ENCODE peak calls at places on chromosomes 4 and X, in nine cellular contexts. One of them, this sample, is unnamed.

GRCh38 chr4:71004281-71004851 is 10.9 kb downstream of the DCK start:
- DNase-seq in SJSA1: no peak
- DNase-seq in neural crest cell: no peak
- DNase-seq in nephron progenitor cell: peak; percentile 11
- DNase-seq in caudate nucleus: no peak
- DNase-seq in activated CD8-positive, alpha-beta memory T cell treated with anti-CD3 and anti-CD28 coated beads, Interleukin-2, amount 50 U/mL, for 48 hours: peak; percentile 70
- DNase-seq in upper lobe of left lung: no peak
- DNase-seq in MCF 10A: no peak
- DNase-seq in GM04504: no peak
- DNase-seq in this sample: no peak

GRCh38 chr4:110641218-110641617 is 18.3 kb upstream of the PITX2 start:
- DNase-seq in SJSA1: no peak
- DNase-seq in neural crest cell: no peak
- DNase-seq in nephron progenitor cell: no peak
- DNase-seq in caudate nucleus: no peak
- DNase-seq in activated CD8-positive, alpha-beta memory T cell treated with anti-CD3 and anti-CD28 coated beads, Interleukin-2, amount 50 U/mL, for 48 hours: no peak
- DNase-seq in upper lobe of left lung: no peak
- DNase-seq in MCF 10A: no peak
- DNase-seq in GM04504: no peak
- DNase-seq in this sample: no peak

GRCh38 chrX:148371251-148371650 is 129.2 kb upstream of the AFF2 start:
- DNase-seq in SJSA1: no peak
- DNase-seq in neural crest cell: no peak
- DNase-seq in nephron progenitor cell: no peak
- DNase-seq in caudate nucleus: no peak
- DNase-seq in activated CD8-positive, alpha-beta memory T cell treated with anti-CD3 and anti-CD28 coated beads, Interleukin-2, amount 50 U/mL, for 48 hours: no peak
- DNase-seq in upper lobe of left lung: no peak
- DNase-seq in MCF 10A: no peak
- DNase-seq in GM04504: no peak
- DNase-seq in this sample: no peak

GRCh38 chrX:136689441-136689840 is 41.5 kb downstream of the CD40LG start:
- DNase-seq in SJSA1: no peak
- DNase-seq in neural crest cell: no peak
- DNase-seq in nephron progenitor cell: no peak
- DNase-seq in caudate nucleus: no peak
- DNase-seq in activated CD8-positive, alpha-beta memory T cell treated with anti-CD3 and anti-CD28 coated beads, Interleukin-2, amount 50 U/mL, for 48 hours: no peak
- DNase-seq in upper lobe of left lung: no peak
- DNase-seq in MCF 10A: no peak
- DNase-seq in GM04504: no peak
- DNase-seq in this sample: no peak

GRCh38 chr4:8199594-8200301 is 658 bp downstream of the SH3TC1 start:
- DNase-seq in SJSA1: no peak
- DNase-seq in neural crest cell: no peak
- DNase-seq in nephron progenitor cell: no peak
- DNase-seq in caudate nucleus: no peak
- DNase-seq in activated CD8-positive, alpha-beta memory T cell treated with anti-CD3 and anti-CD28 coated beads, Interleukin-2, amount 50 U/mL, for 48 hours: no peak
- DNase-seq in upper lobe of left lung: no peak
- DNase-seq in MCF 10A: no peak
- DNase-seq in GM04504: no peak
- DNase-seq in this sample: no peak

GRCh38 chr4:52987401-52988056 is 125.4 kb downstream of the RASL11B start:
- DNase-seq in SJSA1: no peak
- DNase-seq in neural crest cell: no peak
- DNase-seq in nephron progenitor cell: no peak
- DNase-seq in caudate nucleus: no peak
- DNase-seq in activated CD8-positive, alpha-beta memory T cell treated with anti-CD3 and anti-CD28 coated beads, Interleukin-2, amount 50 U/mL, for 48 hours: no peak
- DNase-seq in upper lobe of left lung: no peak
- DNase-seq in MCF 10A: no peak
- DNase-seq in GM04504: no peak
- DNase-seq in this sample: no peak

GRCh38 chr4:6308890-6309643 is 39.4 kb downstream of the WFS1 start:
- DNase-seq in SJSA1: no peak
- DNase-seq in neural crest cell: peak; percentile 18
- DNase-seq in nephron progenitor cell: peak; percentile 62
- DNase-seq in caudate nucleus: no peak
- DNase-seq in activated CD8-positive, alpha-beta memory T cell treated with anti-CD3 and anti-CD28 coated beads, Interleukin-2, amount 50 U/mL, for 48 hours: peak; percentile 58
- DNase-seq in upper lobe of left lung: no peak
- DNase-seq in MCF 10A: no peak
- DNase-seq in GM04504: no peak
- DNase-seq in this sample: no peak

GRCh38 chrX:22109442-22109841 is 77.3 kb downstream of the PHEX start:
- DNase-seq in SJSA1: no peak
- DNase-seq in neural crest cell: no peak
- DNase-seq in nephron progenitor cell: no peak
- DNase-seq in caudate nucleus: no peak
- DNase-seq in activated CD8-positive, alpha-beta memory T cell treated with anti-CD3 and anti-CD28 coated beads, Interleukin-2, amount 50 U/mL, for 48 hours: no peak
- DNase-seq in upper lobe of left lung: no peak
- DNase-seq in MCF 10A: no peak
- DNase-seq in GM04504: peak; percentile 46
- DNase-seq in this sample: peak; percentile 74

GRCh38 chr4:38842998-38843397 is 13.6 kb downstream of the TLR6 start:
- DNase-seq in SJSA1: no peak
- DNase-seq in neural crest cell: no peak
- DNase-seq in nephron progenitor cell: no peak
- DNase-seq in caudate nucleus: no peak
- DNase-seq in activated CD8-positive, alpha-beta memory T cell treated with anti-CD3 and anti-CD28 coated beads, Interleukin-2, amount 50 U/mL, for 48 hours: no peak
- DNase-seq in upper lobe of left lung: no peak
- DNase-seq in MCF 10A: no peak
- DNase-seq in GM04504: no peak
- DNase-seq in this sample: no peak

GRCh38 chr4:88618782-88619485 is 26.7 kb downstream of the HERC3 start:
- DNase-seq in SJSA1: no peak
- DNase-seq in neural crest cell: no peak
- DNase-seq in nephron progenitor cell: no peak
- DNase-seq in caudate nucleus: no peak
- DNase-seq in activated CD8-positive, alpha-beta memory T cell treated with anti-CD3 and anti-CD28 coated beads, Interleukin-2, amount 50 U/mL, for 48 hours: no peak
- DNase-seq in upper lobe of left lung: no peak
- DNase-seq in MCF 10A: no peak
- DNase-seq in GM04504: no peak
- DNase-seq in this sample: no peak

GRCh38 chrX:140775211-140775610 is 65.7 kb downstream of the LINC00632 start:
- DNase-seq in SJSA1: no peak
- DNase-seq in neural crest cell: no peak
- DNase-seq in nephron progenitor cell: no peak
- DNase-seq in caudate nucleus: no peak
- DNase-seq in activated CD8-positive, alpha-beta memory T cell treated with anti-CD3 and anti-CD28 coated beads, Interleukin-2, amount 50 U/mL, for 48 hours: no peak
- DNase-seq in upper lobe of left lung: no peak
- DNase-seq in MCF 10A: no peak
- DNase-seq in GM04504: no peak
- DNase-seq in this sample: no peak

GRCh38 chr4:84530871-84531270 is 31.8 kb upstream of the NKX6-1 start:
- DNase-seq in SJSA1: no peak
- DNase-seq in neural crest cell: no peak
- DNase-seq in nephron progenitor cell: no peak
- DNase-seq in caudate nucleus: no peak
- DNase-seq in activated CD8-positive, alpha-beta memory T cell treated with anti-CD3 and anti-CD28 coated beads, Interleukin-2, amount 50 U/mL, for 48 hours: no peak
- DNase-seq in upper lobe of left lung: no peak
- DNase-seq in MCF 10A: peak; percentile 70
- DNase-seq in GM04504: no peak
- DNase-seq in this sample: peak; percentile 54

GRCh38 chrX:153906126-153906917 is 1.8 kb downstream of the AVPR2 start:
- DNase-seq in SJSA1: no peak
- DNase-seq in neural crest cell: no peak
- DNase-seq in nephron progenitor cell: no peak
- DNase-seq in caudate nucleus: no peak
- DNase-seq in activated CD8-positive, alpha-beta memory T cell treated with anti-CD3 and anti-CD28 coated beads, Interleukin-2, amount 50 U/mL, for 48 hours: no peak
- DNase-seq in upper lobe of left lung: no peak
- DNase-seq in MCF 10A: no peak
- DNase-seq in GM04504: no peak
- DNase-seq in this sample: no peak

GRCh38 chr4:87081826-87082225 is 138.6 kb downstream of the KLHL8 start:
- DNase-seq in SJSA1: no peak
- DNase-seq in neural crest cell: no peak
- DNase-seq in nephron progenitor cell: no peak
- DNase-seq in caudate nucleus: no peak
- DNase-seq in activated CD8-positive, alpha-beta memory T cell treated with anti-CD3 and anti-CD28 coated beads, Interleukin-2, amount 50 U/mL, for 48 hours: no peak
- DNase-seq in upper lobe of left lung: no peak
- DNase-seq in MCF 10A: peak; percentile 37
- DNase-seq in GM04504: no peak
- DNase-seq in this sample: no peak

GRCh38 chr4:119663160-119663788 is 34.7 kb upstream of the PDE5A start:
- DNase-seq in SJSA1: no peak
- DNase-seq in neural crest cell: no peak
- DNase-seq in nephron progenitor cell: no peak
- DNase-seq in caudate nucleus: no peak
- DNase-seq in activated CD8-positive, alpha-beta memory T cell treated with anti-CD3 and anti-CD28 coated beads, Interleukin-2, amount 50 U/mL, for 48 hours: no peak
- DNase-seq in upper lobe of left lung: no peak
- DNase-seq in MCF 10A: no peak
- DNase-seq in GM04504: no peak
- DNase-seq in this sample: no peak

GRCh38 chrX:71128166-71128833 is 9.9 kb downstream of the MED12 start:
- DNase-seq in SJSA1: no peak
- DNase-seq in neural crest cell: no peak
- DNase-seq in nephron progenitor cell: no peak
- DNase-seq in caudate nucleus: no peak
- DNase-seq in activated CD8-positive, alpha-beta memory T cell treated with anti-CD3 and anti-CD28 coated beads, Interleukin-2, amount 50 U/mL, for 48 hours: no peak
- DNase-seq in upper lobe of left lung: no peak
- DNase-seq in MCF 10A: no peak
- DNase-seq in GM04504: no peak
- DNase-seq in this sample: peak; percentile 52

GRCh38 chr4:28354874-28355273 is 1494.2 kb downstream of the STIM2 start:
- DNase-seq in SJSA1: no peak
- DNase-seq in neural crest cell: no peak
- DNase-seq in nephron progenitor cell: no peak
- DNase-seq in caudate nucleus: no peak
- DNase-seq in activated CD8-positive, alpha-beta memory T cell treated with anti-CD3 and anti-CD28 coated beads, Interleukin-2, amount 50 U/mL, for 48 hours: no peak
- DNase-seq in upper lobe of left lung: no peak
- DNase-seq in MCF 10A: no peak
- DNase-seq in GM04504: no peak
- DNase-seq in this sample: no peak

GRCh38 chr4:123474817-123475216 is 78.2 kb downstream of the SPRY1 start:
- DNase-seq in SJSA1: no peak
- DNase-seq in neural crest cell: no peak
- DNase-seq in nephron progenitor cell: no peak
- DNase-seq in caudate nucleus: no peak
- DNase-seq in activated CD8-positive, alpha-beta memory T cell treated with anti-CD3 and anti-CD28 coated beads, Interleukin-2, amount 50 U/mL, for 48 hours: no peak
- DNase-seq in upper lobe of left lung: no peak
- DNase-seq in MCF 10A: no peak
- DNase-seq in GM04504: no peak
- DNase-seq in this sample: no peak

GRCh38 chr4:41575665-41576064 is 37.7 kb downstream of the LIMCH1 start:
- DNase-seq in SJSA1: no peak
- DNase-seq in neural crest cell: no peak
- DNase-seq in nephron progenitor cell: no peak
- DNase-seq in caudate nucleus: no peak
- DNase-seq in activated CD8-positive, alpha-beta memory T cell treated with anti-CD3 and anti-CD28 coated beads, Interleukin-2, amount 50 U/mL, for 48 hours: no peak
- DNase-seq in upper lobe of left lung: no peak
- DNase-seq in MCF 10A: peak; percentile 43
- DNase-seq in GM04504: no peak
- DNase-seq in this sample: no peak

GRCh38 chr4:110518889-110519490 is 43.0 kb downstream of the ENPEP start:
- DNase-seq in SJSA1: no peak
- DNase-seq in neural crest cell: peak; percentile 43
- DNase-seq in nephron progenitor cell: peak; percentile 33
- DNase-seq in caudate nucleus: no peak
- DNase-seq in activated CD8-positive, alpha-beta memory T cell treated with anti-CD3 and anti-CD28 coated beads, Interleukin-2, amount 50 U/mL, for 48 hours: no peak
- DNase-seq in upper lobe of left lung: no peak
- DNase-seq in MCF 10A: peak; percentile 55
- DNase-seq in GM04504: no peak
- DNase-seq in this sample: peak; percentile 62

GRCh38 chr4:85127653-85128052 is 161.2 kb upstream of the WDFY3 start:
- DNase-seq in SJSA1: no peak
- DNase-seq in neural crest cell: peak; percentile 3
- DNase-seq in nephron progenitor cell: peak; percentile 23
- DNase-seq in caudate nucleus: peak; percentile 11
- DNase-seq in activated CD8-positive, alpha-beta memory T cell treated with anti-CD3 and anti-CD28 coated beads, Interleukin-2, amount 50 U/mL, for 48 hours: no peak
- DNase-seq in upper lobe of left lung: no peak
- DNase-seq in MCF 10A: peak; percentile 35
- DNase-seq in GM04504: no peak
- DNase-seq in this sample: peak; percentile 53

GRCh38 chrX:27251369-27251768 is 211.8 kb downstream of the PPP4R3C start:
- DNase-seq in SJSA1: no peak
- DNase-seq in neural crest cell: no peak
- DNase-seq in nephron progenitor cell: no peak
- DNase-seq in caudate nucleus: no peak
- DNase-seq in activated CD8-positive, alpha-beta memory T cell treated with anti-CD3 and anti-CD28 coated beads, Interleukin-2, amount 50 U/mL, for 48 hours: no peak
- DNase-seq in upper lobe of left lung: no peak
- DNase-seq in MCF 10A: no peak
- DNase-seq in GM04504: no peak
- DNase-seq in this sample: no peak

GRCh38 chr4:169270156-169270809 is 473 bp downstream of the SH3RF1 start:
- DNase-seq in SJSA1: peak; percentile 54
- DNase-seq in neural crest cell: no peak
- DNase-seq in nephron progenitor cell: peak; percentile 52
- DNase-seq in caudate nucleus: peak; percentile 42
- DNase-seq in activated CD8-positive, alpha-beta memory T cell treated with anti-CD3 and anti-CD28 coated beads, Interleukin-2, amount 50 U/mL, for 48 hours: no peak
- DNase-seq in upper lobe of left lung: peak; percentile 57
- DNase-seq in MCF 10A: peak; percentile 54
- DNase-seq in GM04504: no peak
- DNase-seq in this sample: peak; percentile 63

GRCh38 chr4:7581477-7581876 is 146.7 kb upstream of the PSAPL1 start:
- DNase-seq in SJSA1: no peak
- DNase-seq in neural crest cell: peak; percentile 63
- DNase-seq in nephron progenitor cell: peak; percentile 92
- DNase-seq in caudate nucleus: no peak
- DNase-seq in activated CD8-positive, alpha-beta memory T cell treated with anti-CD3 and anti-CD28 coated beads, Interleukin-2, amount 50 U/mL, for 48 hours: no peak
- DNase-seq in upper lobe of left lung: no peak
- DNase-seq in MCF 10A: peak; percentile 36
- DNase-seq in GM04504: no peak
- DNase-seq in this sample: no peak

GRCh38 chr4:101782546-101782945 is 8.0 kb upstream of the BANK1 start:
- DNase-seq in SJSA1: no peak
- DNase-seq in neural crest cell: no peak
- DNase-seq in nephron progenitor cell: no peak
- DNase-seq in caudate nucleus: no peak
- DNase-seq in activated CD8-positive, alpha-beta memory T cell treated with anti-CD3 and anti-CD28 coated beads, Interleukin-2, amount 50 U/mL, for 48 hours: no peak
- DNase-seq in upper lobe of left lung: no peak
- DNase-seq in MCF 10A: no peak
- DNase-seq in GM04504: no peak
- DNase-seq in this sample: no peak

GRCh38 chrX:4253092-4253491 is 539.6 kb upstream of the PRKX start:
- DNase-seq in SJSA1: no peak
- DNase-seq in neural crest cell: no peak
- DNase-seq in nephron progenitor cell: no peak
- DNase-seq in caudate nucleus: no peak
- DNase-seq in activated CD8-positive, alpha-beta memory T cell treated with anti-CD3 and anti-CD28 coated beads, Interleukin-2, amount 50 U/mL, for 48 hours: no peak
- DNase-seq in upper lobe of left lung: no peak
- DNase-seq in MCF 10A: no peak
- DNase-seq in GM04504: no peak
- DNase-seq in this sample: no peak

GRCh38 chr4:150080875-150081274 is 2.6 kb downstream of the DCLK2 start:
- DNase-seq in SJSA1: no peak
- DNase-seq in neural crest cell: no peak
- DNase-seq in nephron progenitor cell: no peak
- DNase-seq in caudate nucleus: no peak
- DNase-seq in activated CD8-positive, alpha-beta memory T cell treated with anti-CD3 and anti-CD28 coated beads, Interleukin-2, amount 50 U/mL, for 48 hours: no peak
- DNase-seq in upper lobe of left lung: no peak
- DNase-seq in MCF 10A: no peak
- DNase-seq in GM04504: no peak
- DNase-seq in this sample: no peak

GRCh38 chrX:31836479-31836878 is 764.6 kb upstream of the FTHL17 start:
- DNase-seq in SJSA1: no peak
- DNase-seq in neural crest cell: no peak
- DNase-seq in nephron progenitor cell: no peak
- DNase-seq in caudate nucleus: no peak
- DNase-seq in activated CD8-positive, alpha-beta memory T cell treated with anti-CD3 and anti-CD28 coated beads, Interleukin-2, amount 50 U/mL, for 48 hours: no peak
- DNase-seq in upper lobe of left lung: no peak
- DNase-seq in MCF 10A: no peak
- DNase-seq in GM04504: no peak
- DNase-seq in this sample: no peak

GRCh38 chr4:152998861-152999260 is 62.7 kb downstream of the FHDC1 start:
- DNase-seq in SJSA1: no peak
- DNase-seq in neural crest cell: no peak
- DNase-seq in nephron progenitor cell: no peak
- DNase-seq in caudate nucleus: no peak
- DNase-seq in activated CD8-positive, alpha-beta memory T cell treated with anti-CD3 and anti-CD28 coated beads, Interleukin-2, amount 50 U/mL, for 48 hours: no peak
- DNase-seq in upper lobe of left lung: no peak
- DNase-seq in MCF 10A: no peak
- DNase-seq in GM04504: no peak
- DNase-seq in this sample: no peak

GRCh38 chr4:10098770-10099139 is 17.8 kb downstream of the WDR1 start:
- DNase-seq in SJSA1: no peak
- DNase-seq in neural crest cell: no peak
- DNase-seq in nephron progenitor cell: no peak
- DNase-seq in caudate nucleus: no peak
- DNase-seq in activated CD8-positive, alpha-beta memory T cell treated with anti-CD3 and anti-CD28 coated beads, Interleukin-2, amount 50 U/mL, for 48 hours: no peak
- DNase-seq in upper lobe of left lung: no peak
- DNase-seq in MCF 10A: peak; percentile 63
- DNase-seq in GM04504: no peak
- DNase-seq in this sample: no peak

GRCh38 chr4:38753021-38753806 is 29.6 kb downstream of the TLR10 start:
- DNase-seq in SJSA1: peak; percentile 81
- DNase-seq in neural crest cell: peak; percentile 73
- DNase-seq in nephron progenitor cell: peak; percentile 83
- DNase-seq in caudate nucleus: no peak
- DNase-seq in activated CD8-positive, alpha-beta memory T cell treated with anti-CD3 and anti-CD28 coated beads, Interleukin-2, amount 50 U/mL, for 48 hours: no peak
- DNase-seq in upper lobe of left lung: peak; percentile 36
- DNase-seq in MCF 10A: peak; percentile 96
- DNase-seq in GM04504: peak; percentile 95
- DNase-seq in this sample: peak; percentile 97